ENCODE peak calls at places on chromosomes 5 and 9, in seven cellular contexts. One of them, this sample, is unnamed.

GRCh38 chr5:54646285-54647101 is 128.9 kb downstream of the SNX18 start:
- DNase-seq in HFFc6: peak
- DNase-seq in osteocyte: peak
- DNase-seq in heart left ventricle: peak
- DNase-seq in glutamatergic neuron: no peak
- DNase-seq in H1: peak
- DNase-seq in WTC11: peak
- DNase-seq in this sample: peak

GRCh38 chr5:105695916-105696315 is 1974.8 kb downstream of the EFNA5 start:
- DNase-seq in glutamatergic neuron: no peak
- DNase-seq in heart left ventricle: no peak
- DNase-seq in HFFc6: no peak
- DNase-seq in osteocyte: no peak
- DNase-seq in WTC11: no peak
- DNase-seq in H1: no peak
- DNase-seq in this sample: no peak

GRCh38 chr5:63245271-63245670 is 666.7 kb downstream of the LRRC70 start:
- DNase-seq in osteocyte: no peak
- DNase-seq in HFFc6: no peak
- DNase-seq in WTC11: no peak
- DNase-seq in glutamatergic neuron: no peak
- DNase-seq in H1: no peak
- DNase-seq in heart left ventricle: no peak
- DNase-seq in this sample: no peak

GRCh38 chr5:39447968-39448367 is 23.2 kb upstream of the DAB2 start:
- DNase-seq in osteocyte: no peak
- DNase-seq in HFFc6: no peak
- DNase-seq in heart left ventricle: no peak
- DNase-seq in H1: no peak
- DNase-seq in glutamatergic neuron: no peak
- DNase-seq in WTC11: no peak
- DNase-seq in this sample: no peak

GRCh38 chr5:159206818-159207217 is 2.5 kb downstream of the RNF145 start:
- DNase-seq in glutamatergic neuron: no peak
- DNase-seq in osteocyte: no peak
- DNase-seq in WTC11: no peak
- DNase-seq in heart left ventricle: no peak
- DNase-seq in H1: no peak
- DNase-seq in HFFc6: no peak
- DNase-seq in this sample: no peak

GRCh38 chr5:149792963-149793362 is 62.9 kb downstream of the PPARGC1B start:
- DNase-seq in H1: no peak
- DNase-seq in heart left ventricle: no peak
- DNase-seq in HFFc6: no peak
- DNase-seq in WTC11: no peak
- DNase-seq in glutamatergic neuron: no peak
- DNase-seq in osteocyte: no peak
- DNase-seq in this sample: no peak

GRCh38 chr9:120456218-120456617 is 123.7 kb downstream of the CDK5RAP2 start:
- DNase-seq in heart left ventricle: no peak
- DNase-seq in HFFc6: no peak
- DNase-seq in osteocyte: no peak
- DNase-seq in H1: no peak
- DNase-seq in glutamatergic neuron: no peak
- DNase-seq in WTC11: no peak
- DNase-seq in this sample: no peak

GRCh38 chr9:88590558-88591146 is 55.7 kb downstream of the NXNL2 start:
- DNase-seq in glutamatergic neuron: no peak
- DNase-seq in H1: peak
- DNase-seq in osteocyte: peak
- DNase-seq in WTC11: peak
- DNase-seq in HFFc6: no peak
- DNase-seq in heart left ventricle: no peak
- DNase-seq in this sample: no peak

GRCh38 chr5:93417500-93417899 is 163.5 kb downstream of the NR2F1-AS1 start:
- DNase-seq in H1: no peak
- DNase-seq in WTC11: no peak
- DNase-seq in HFFc6: no peak
- DNase-seq in glutamatergic neuron: no peak
- DNase-seq in osteocyte: no peak
- DNase-seq in heart left ventricle: no peak
- DNase-seq in this sample: no peak

GRCh38 chr9:134535171-134535570 is 106.4 kb upstream of the COL5A1 start:
- DNase-seq in heart left ventricle: peak
- DNase-seq in H1: no peak
- DNase-seq in HFFc6: no peak
- DNase-seq in glutamatergic neuron: no peak
- DNase-seq in osteocyte: no peak
- DNase-seq in WTC11: no peak
- DNase-seq in this sample: no peak

GRCh38 chr5:88377705-88378656 is 109.3 kb upstream of the TMEM161B start:
- DNase-seq in H1: no peak
- DNase-seq in glutamatergic neuron: no peak
- DNase-seq in HFFc6: no peak
- DNase-seq in heart left ventricle: no peak
- DNase-seq in osteocyte: no peak
- DNase-seq in WTC11: no peak
- DNase-seq in this sample: no peak

GRCh38 chr5:155969510-155969909 is 357.5 kb upstream of the SGCD start:
- DNase-seq in HFFc6: no peak
- DNase-seq in glutamatergic neuron: no peak
- DNase-seq in WTC11: no peak
- DNase-seq in H1: no peak
- DNase-seq in heart left ventricle: no peak
- DNase-seq in osteocyte: no peak
- DNase-seq in this sample: no peak

GRCh38 chr5:141705503-141705902 is 23.5 kb upstream of the ARAP3 start:
- DNase-seq in WTC11: no peak
- DNase-seq in glutamatergic neuron: no peak
- DNase-seq in osteocyte: no peak
- DNase-seq in H1: no peak
- DNase-seq in HFFc6: no peak
- DNase-seq in heart left ventricle: no peak
- DNase-seq in this sample: no peak

GRCh38 chr9:16652511-16653101 is 217.9 kb downstream of the BNC2 start:
- DNase-seq in glutamatergic neuron: no peak
- DNase-seq in heart left ventricle: no peak
- DNase-seq in HFFc6: no peak
- DNase-seq in H1: no peak
- DNase-seq in WTC11: no peak
- DNase-seq in osteocyte: no peak
- DNase-seq in this sample: no peak

GRCh38 chr9:129333961-129334743 is 156.1 kb upstream of the IER5L start:
- DNase-seq in glutamatergic neuron: peak
- DNase-seq in H1: peak
- DNase-seq in HFFc6: peak
- DNase-seq in osteocyte: peak
- DNase-seq in WTC11: peak
- DNase-seq in heart left ventricle: peak
- DNase-seq in this sample: peak

GRCh38 chr5:144944936-144945335 is 774.3 kb downstream of the KCTD16 start:
- DNase-seq in osteocyte: no peak
- DNase-seq in glutamatergic neuron: no peak
- DNase-seq in H1: no peak
- DNase-seq in WTC11: no peak
- DNase-seq in HFFc6: no peak
- DNase-seq in heart left ventricle: no peak
- DNase-seq in this sample: no peak

GRCh38 chr5:178232124-178232919 is at the start of gene PHYKPL:
- DNase-seq in WTC11: peak
- DNase-seq in osteocyte: peak
- DNase-seq in HFFc6: peak
- DNase-seq in heart left ventricle: peak
- DNase-seq in glutamatergic neuron: peak
- DNase-seq in H1: no peak
- DNase-seq in this sample: peak

GRCh38 chr5:59123595-59124561 is 541.0 kb downstream of the RAB3C start:
- DNase-seq in WTC11: no peak
- DNase-seq in HFFc6: no peak
- DNase-seq in glutamatergic neuron: no peak
- DNase-seq in heart left ventricle: no peak
- DNase-seq in H1: no peak
- DNase-seq in osteocyte: no peak
- DNase-seq in this sample: peak

GRCh38 chr5:135095052-135095715 is 61.2 kb upstream of the PITX1 start:
- DNase-seq in H1: no peak
- DNase-seq in WTC11: no peak
- DNase-seq in HFFc6: no peak
- DNase-seq in heart left ventricle: peak
- DNase-seq in glutamatergic neuron: no peak
- DNase-seq in osteocyte: no peak
- DNase-seq in this sample: no peak

GRCh38 chr9:133777111-133777791 is 39.1 kb upstream of the SARDH start:
- DNase-seq in HFFc6: no peak
- DNase-seq in osteocyte: no peak
- DNase-seq in glutamatergic neuron: no peak
- DNase-seq in H1: no peak
- DNase-seq in heart left ventricle: peak
- DNase-seq in WTC11: no peak
- DNase-seq in this sample: no peak

GRCh38 chr9:20178679-20179078 is 389.8 kb upstream of the SLC24A2 start:
- DNase-seq in WTC11: no peak
- DNase-seq in H1: no peak
- DNase-seq in heart left ventricle: no peak
- DNase-seq in glutamatergic neuron: no peak
- DNase-seq in osteocyte: no peak
- DNase-seq in HFFc6: no peak
- DNase-seq in this sample: no peak

GRCh38 chr9:129291041-129291501 is 113.0 kb upstream of the IER5L start:
- DNase-seq in HFFc6: no peak
- DNase-seq in glutamatergic neuron: no peak
- DNase-seq in heart left ventricle: no peak
- DNase-seq in H1: no peak
- DNase-seq in WTC11: no peak
- DNase-seq in osteocyte: peak
- DNase-seq in this sample: no peak

GRCh38 chr9:135147473-135147805 is 60.0 kb downstream of the OLFM1 start:
- DNase-seq in H1: no peak
- DNase-seq in WTC11: no peak
- DNase-seq in glutamatergic neuron: no peak
- DNase-seq in HFFc6: no peak
- DNase-seq in heart left ventricle: no peak
- DNase-seq in osteocyte: no peak
- DNase-seq in this sample: no peak

GRCh38 chr5:145775411-145775810 is 59.7 kb downstream of the PRELID2 start:
- DNase-seq in H1: no peak
- DNase-seq in WTC11: no peak
- DNase-seq in heart left ventricle: no peak
- DNase-seq in glutamatergic neuron: no peak
- DNase-seq in HFFc6: no peak
- DNase-seq in osteocyte: no peak
- DNase-seq in this sample: no peak

GRCh38 chr9:137665697-137666504 is 47.1 kb downstream of the EHMT1 start:
- DNase-seq in osteocyte: no peak
- DNase-seq in glutamatergic neuron: peak
- DNase-seq in heart left ventricle: no peak
- DNase-seq in WTC11: peak
- DNase-seq in H1: no peak
- DNase-seq in HFFc6: no peak
- DNase-seq in this sample: no peak

GRCh38 chr5:145028626-145029025 is 806.5 kb downstream of the PRELID2 start:
- DNase-seq in glutamatergic neuron: no peak
- DNase-seq in H1: no peak
- DNase-seq in WTC11: no peak
- DNase-seq in heart left ventricle: no peak
- DNase-seq in HFFc6: no peak
- DNase-seq in osteocyte: no peak
- DNase-seq in this sample: no peak

GRCh38 chr9:112496074-112496722 is 9.6 kb downstream of the KIAA1958 start:
- DNase-seq in heart left ventricle: no peak
- DNase-seq in osteocyte: no peak
- DNase-seq in glutamatergic neuron: no peak
- DNase-seq in H1: no peak
- DNase-seq in WTC11: no peak
- DNase-seq in HFFc6: no peak
- DNase-seq in this sample: no peak

GRCh38 chr5:112492291-112492690 is 73.2 kb upstream of the EPB41L4A start:
- DNase-seq in H1: peak
- DNase-seq in heart left ventricle: no peak
- DNase-seq in HFFc6: peak
- DNase-seq in osteocyte: no peak
- DNase-seq in WTC11: peak
- DNase-seq in glutamatergic neuron: peak
- DNase-seq in this sample: peak

GRCh38 chr5:112485802-112486427 is 66.8 kb upstream of the EPB41L4A start:
- DNase-seq in HFFc6: no peak
- DNase-seq in glutamatergic neuron: no peak
- DNase-seq in WTC11: no peak
- DNase-seq in heart left ventricle: no peak
- DNase-seq in osteocyte: no peak
- DNase-seq in H1: no peak
- DNase-seq in this sample: no peak

GRCh38 chr5:112491257-112491656 is 72.2 kb upstream of the EPB41L4A start:
- DNase-seq in glutamatergic neuron: no peak
- DNase-seq in WTC11: no peak
- DNase-seq in H1: no peak
- DNase-seq in heart left ventricle: no peak
- DNase-seq in osteocyte: no peak
- DNase-seq in HFFc6: no peak
- DNase-seq in this sample: no peak
- TF ChIP-seq CTCF in glutamatergic neuron: peak
- TF ChIP-seq CTCF in WTC11: peak
- TF ChIP-seq CTCF in H1: peak
- TF ChIP-seq CTCF in heart left ventricle: peak
- TF ChIP-seq CTCF in osteocyte: peak
- TF ChIP-seq CTCF in HFFc6: peak
- TF ChIP-seq CTCF in this sample: peak

GRCh38 chr5:174045470-174046025 is at the start of gene NSG2:
- DNase-seq in HFFc6: peak
- DNase-seq in H1: peak
- DNase-seq in osteocyte: peak
- DNase-seq in glutamatergic neuron: peak
- DNase-seq in WTC11: peak
- DNase-seq in heart left ventricle: peak
- DNase-seq in this sample: peak
- TF ChIP-seq CTCF in HFFc6: peak
- TF ChIP-seq CTCF in H1: peak
- TF ChIP-seq CTCF in osteocyte: peak
- TF ChIP-seq CTCF in glutamatergic neuron: peak
- TF ChIP-seq CTCF in WTC11: no peak
- TF ChIP-seq CTCF in heart left ventricle: peak
- TF ChIP-seq CTCF in this sample: peak

DNA sequence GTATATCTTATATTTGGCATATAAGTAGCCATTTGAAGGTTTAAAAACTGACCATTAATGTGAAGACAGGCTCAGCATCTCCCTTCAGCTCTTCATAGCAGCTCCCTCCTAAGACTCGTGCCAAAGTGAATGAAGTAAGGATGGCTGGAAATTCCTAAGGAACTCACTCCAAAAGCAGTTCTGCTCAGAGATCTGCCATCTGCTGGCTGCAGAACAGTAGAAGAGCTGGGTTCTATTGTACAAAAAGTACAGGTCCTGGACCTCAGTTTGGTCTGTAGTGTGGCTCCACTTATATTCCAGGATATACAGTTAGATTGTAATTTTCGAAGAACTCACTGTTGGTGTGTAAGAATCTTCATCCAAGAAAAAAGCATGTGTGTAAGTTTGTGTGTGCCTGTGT is 104.9 kb upstream of the RUSC2 start:
- DNase-seq in osteocyte: no peak
- DNase-seq in heart left ventricle: no peak
- DNase-seq in WTC11: no peak
- DNase-seq in H1: no peak
- DNase-seq in glutamatergic neuron: no peak
- DNase-seq in HFFc6: peak
- DNase-seq in this sample: no peak
- TF ChIP-seq CTCF in osteocyte: peak
- TF ChIP-seq CTCF in heart left ventricle: peak
- TF ChIP-seq CTCF in WTC11: no peak
- TF ChIP-seq CTCF in H1: no peak
- TF ChIP-seq CTCF in glutamatergic neuron: no peak
- TF ChIP-seq CTCF in HFFc6: peak
- TF ChIP-seq CTCF in this sample: no peak

GRCh38 chr9:15307523-15307841 is 466 bp upstream of the TTC39B start:
- DNase-seq in heart left ventricle: no peak
- DNase-seq in H1: no peak
- DNase-seq in glutamatergic neuron: no peak
- DNase-seq in osteocyte: no peak
- DNase-seq in WTC11: no peak
- DNase-seq in HFFc6: no peak
- DNase-seq in this sample: no peak
- TF ChIP-seq CTCF in heart left ventricle: no peak
- TF ChIP-seq CTCF in H1: no peak
- TF ChIP-seq CTCF in glutamatergic neuron: no peak
- TF ChIP-seq CTCF in osteocyte: no peak
- TF ChIP-seq CTCF in WTC11: no peak
- TF ChIP-seq CTCF in HFFc6: no peak
- TF ChIP-seq CTCF in this sample: no peak